ENCODE peak calls at places on chromosomes 13 and 19, in five cellular contexts. S is stimulated activated CD4-positive, alpha-beta T cell treated with anti-CD3 and anti-CD28 coated beads, TNF-alpha, amount 100 ng/mL, for 48 hours; O is stimulated activated naive CD8-positive, alpha-beta T cell treated with anti-CD3 and anti-CD28 coated beads, Interleukin-15, amount 100 ng/mL, for 72 hours; Q is naive thymus-derived CD8-positive, alpha-beta T cell; B is activated naive CD8-positive, alpha-beta T cell treated with anti-CD3 and anti-CD28 coated beads, Interleukin-2, amount 50 U/mL, for 24 hours. R is an unnamed sample.

GRCh38 chr13:73722120-73722519 is 412.1 kb downstream of the KLF12 start:
- DNase-seq in S (no peak), O (no peak), Q (no peak), B (no peak), R (no peak)

GRCh38 chr13:50679321-50679720 is 164.2 kb downstream of the DLEU7 start:
- DNase-seq in S (no peak), O (no peak), Q (no peak), B (no peak), R (no peak)

GRCh38 chr19:40718774-40719391 is 2.0 kb downstream of the ITPKC start:
- DNase-seq in S (no peak), O (no peak), Q (no peak), B (peak), R (no peak)

GRCh38 chr13:29111446-29111845 is 291.3 kb downstream of the MTUS2 start:
- DNase-seq in S (no peak), O (no peak), Q (no peak), B (no peak), R (no peak)

GRCh38 chr13:80338781-80339577 is 1.9 kb downstream of the SPRY2 start:
- DNase-seq in S (no peak), O (no peak), Q (no peak), B (peak), R (peak)

GRCh38 chr13:107665926-107666458 is 549.3 kb downstream of the LIG4 start:
- DNase-seq in S (no peak), O (no peak), Q (no peak), B (no peak), R (no peak)

GRCh38 chr19:8486661-8487136 is 15.7 kb downstream of the PRAM1 start:
- DNase-seq in S (no peak), O (no peak), Q (no peak), B (no peak), R (no peak)

GRCh38 chr19:8423821-8424223 is 10.7 kb downstream of the MARCHF2 start:
- DNase-seq in S (no peak), O (no peak), Q (no peak), B (no peak), R (no peak)

GRCh38 chr13:66994097-66994496 is 236.0 kb downstream of the PCDH9 start:
- DNase-seq in S (no peak), O (peak), Q (no peak), B (peak), R (peak)

GRCh38 chr19:49193822-49194394 is 36.3 kb downstream of the TRPM4 start:
- DNase-seq in S (no peak), O (no peak), Q (no peak), B (no peak), R (no peak)

GRCh38 chr13:32984857-32985626 is 31.2 kb upstream of the KL start:
- DNase-seq in S (no peak), O (no peak), Q (no peak), B (no peak), R (no peak)

GRCh38 chr13:113601166-113602070 is 16.9 kb downstream of the TFDP1 start:
- DNase-seq in S (no peak), O (no peak), Q (no peak), B (no peak), R (no peak)

GRCh38 chr13:39536906-39537305 is 66.1 kb downstream of the LHFPL6 start:
- DNase-seq in S (no peak), O (no peak), Q (no peak), B (no peak), R (no peak)

GRCh38 chr19:40208602-40209001 is 9.6 kb downstream of the TTC9B start:
- DNase-seq in S (no peak), O (no peak), Q (no peak), B (no peak), R (no peak)

GRCh38 chr13:51895906-51896888 is 34.4 kb downstream of the CCDC70 start:
- DNase-seq in S (peak), O (peak), Q (no peak), B (peak), R (peak)

GRCh38 chr19:15252398-15253018 is 20.3 kb upstream of the EPHX3 start:
- DNase-seq in S (no peak), O (no peak), Q (no peak), B (no peak), R (peak)

GRCh38 chr19:41367848-41368301 is 3.9 kb upstream of the B9D2 start:
- DNase-seq in S (no peak), O (no peak), Q (no peak), B (no peak), R (no peak)

GRCh38 chr13:113305208-113305607 is 8.2 kb downstream of the LAMP1 start:
- DNase-seq in S (no peak), O (no peak), Q (no peak), B (no peak), R (no peak)

GRCh38 chr19:47510516-47511127 is 4.2 kb downstream of the NAPA start:
- DNase-seq in S (no peak), O (no peak), Q (no peak), B (no peak), R (no peak)

GRCh38 chr13:39895254-39895653 is 239.8 kb downstream of the COG6 start:
- DNase-seq in S (no peak), O (no peak), Q (no peak), B (no peak), R (no peak)

GRCh38 chr13:44049546-44049945 is 169.8 kb downstream of the LACC1 start:
- DNase-seq in S (no peak), O (no peak), Q (no peak), B (no peak), R (no peak)

GRCh38 chr19:3837332-3837731 is 31.5 kb downstream of the ZFR2 start:
- DNase-seq in S (no peak), O (no peak), Q (no peak), B (no peak), R (no peak)

GRCh38 chr19:14758816-14759215 is 19.5 kb downstream of the ADGRE2 start:
- DNase-seq in S (no peak), O (no peak), Q (no peak), B (no peak), R (no peak)

GRCh38 chr19:9847087-9847671 is 12.1 kb downstream of the PIN1 start:
- DNase-seq in S (no peak), O (no peak), Q (no peak), B (peak), R (peak)

GRCh38 chr13:20156711-20157110 is 4.1 kb downstream of the GJA3 start:
- DNase-seq in S (no peak), O (no peak), Q (no peak), B (no peak), R (no peak)

GRCh38 chr19:40614595-40615411 is 13.6 kb downstream of the LTBP4 start:
- DNase-seq in S (peak), O (peak), Q (peak), B (peak), R (no peak)

GRCh38 chr13:99968521-99969367 is 2.8 kb downstream of the ZIC5 start:
- DNase-seq in S (no peak), O (no peak), Q (no peak), B (no peak), R (no peak)

GRCh38 chr19:15445807-15446376 is 3.9 kb downstream of the WIZ start:
- DNase-seq in S (no peak), O (no peak), Q (no peak), B (no peak), R (no peak)

GRCh38 chr13:40233731-40234195 is 432.7 kb downstream of the FOXO1 start:
- DNase-seq in S (no peak), O (no peak), Q (no peak), B (no peak), R (no peak)

GRCh38 chr19:19655641-19656343 is 7.7 kb downstream of the ATP13A1 start:
- DNase-seq in S (no peak), O (no peak), Q (no peak), B (no peak), R (no peak)

GRCh38 chr13:34748078-34748477 is 194.0 kb upstream of the NBEA start:
- DNase-seq in S (no peak), O (no peak), Q (no peak), B (no peak), R (no peak)

GRCh38 chr19:47860602-47861297 is 1.7 kb downstream of the TPRX2 start:
- DNase-seq in S (no peak), O (no peak), Q (no peak), B (no peak), R (no peak)